ENCODE peak calls at places on chromosomes 12 and 14, in seven cellular contexts. S, C, F, R, I, Y and J are unnamed samples.

GRCh38 chr14:73741386-73741875 is 27.2 kb upstream of the PNMA1 start:
- DNase-seq in F (peak; percentile 57), I (peak; percentile 61), S (no peak), Y (peak; percentile 69), C (peak; percentile 97), R (no peak), J (peak; percentile 93)

GRCh38 chr12:126926023-126926600 is 1340.9 kb upstream of the TMEM132C start:
- DNase-seq in I (peak; percentile 6), S (no peak), C (no peak), Y (peak; percentile 68), F (no peak), R (no peak), J (no peak)

GRCh38 chr12:44930972-44931600 is 55.0 kb upstream of the NELL2 start:
- DNase-seq in C (peak; percentile 63), I (peak; percentile 53), Y (peak; percentile 36), R (peak; percentile 33), S (peak; percentile 35), F (no peak), J (no peak)

GRCh38 chr14:101903111-101903561 is 61.2 kb upstream of the DYNC1H1 start:
- DNase-seq in F (no peak), S (no peak), Y (no peak), C (no peak), I (no peak), R (no peak), J (no peak)

GRCh38 chr12:26125451-26126339 is 858 bp upstream of the BHLHE41 start:
- DNase-seq in C (peak; percentile 74), I (peak; percentile 82), Y (peak; percentile 45), F (no peak), R (no peak), S (no peak), J (peak; percentile 92)

GRCh38 chr12:103858953-103859601 is 18.0 kb upstream of the NT5DC3 start:
- DNase-seq in Y (no peak), R (peak; percentile 92), I (peak; percentile 93), S (peak; percentile 81), C (no peak), F (no peak), J (peak; percentile 73)

GRCh38 chr14:47917344-47917954 is 242.0 kb upstream of the MDGA2 start:
- DNase-seq in S (peak; percentile 25), R (no peak), I (peak; percentile 3), Y (peak; percentile 6), F (no peak), C (peak; percentile 68), J (peak; percentile 16)

GRCh38 chr12:981956-982355 is 9.1 kb upstream of the ERC1 start:
- DNase-seq in S (no peak), C (no peak), F (no peak), R (no peak), I (no peak), Y (no peak), J (no peak)

GRCh38 chr14:38481939-38482678 is 226.2 kb upstream of the CLEC14A start:
- DNase-seq in Y (no peak), F (no peak), C (no peak), S (no peak), I (peak; percentile 29), R (peak; percentile 19), J (peak; percentile 76)

GRCh38 chr14:23942587-23942986 is 11.0 kb upstream of the DHRS4 start:
- DNase-seq in F (no peak), R (no peak), C (no peak), S (no peak), I (no peak), Y (no peak), J (no peak)

GRCh38 chr14:104442611-104443390 is 136.8 kb upstream of the C14orf180 start:
- DNase-seq in S (no peak), R (no peak), F (no peak), I (no peak), C (no peak), Y (no peak), J (no peak)

GRCh38 chr14:65302571-65303184 is 109.9 kb upstream of the FUT8 start:
- DNase-seq in Y (peak; percentile 96), R (no peak), I (no peak), C (no peak), S (no peak), F (no peak), J (peak; percentile 73)

GRCh38 chr12:52247622-52248540 is 14.8 kb downstream of the KRT7 start:
- DNase-seq in S (no peak), C (no peak), R (no peak), F (no peak), I (peak; percentile 65), Y (no peak), J (no peak)

GRCh38 chr12:106417926-106418910 is 60.7 kb downstream of the POLR3B start:
- DNase-seq in I (no peak), R (peak; percentile 26), S (peak; percentile 69), Y (no peak), C (no peak), F (no peak), J (peak; percentile 88)

GRCh38 chr14:103840016-103840415 is 7.4 kb downstream of the PPP1R13B start:
- DNase-seq in S (no peak), I (no peak), C (no peak), F (no peak), R (no peak), Y (no peak), J (no peak)

GRCh38 chr14:85634205-85634604 is 104.3 kb downstream of the FLRT2 start:
- DNase-seq in S (no peak), F (no peak), I (no peak), R (peak; percentile 6), Y (no peak), C (no peak), J (no peak)

GRCh38 chr14:68749487-68750475 is 43.1 kb downstream of the ZFP36L1 start:
- DNase-seq in S (no peak), R (no peak), F (no peak), I (no peak), C (no peak), Y (no peak), J (no peak)

GRCh38 chr12:120944645-120945217 is 33.6 kb upstream of the HNF1A start:
- DNase-seq in Y (peak; percentile 69), C (peak; percentile 81), I (peak; percentile 70), F (peak; percentile 9), S (peak; percentile 10), R (peak; percentile 11), J (no peak)

GRCh38 chr12:62860501-62861156 is 74.3 kb downstream of the PPM1H start:
- DNase-seq in Y (no peak), F (no peak), C (no peak), R (no peak), I (no peak), S (no peak), J (no peak)

GRCh38 chr12:13192719-13193118 is 3.8 kb upstream of the EMP1 start:
- DNase-seq in Y (no peak), R (no peak), F (no peak), S (no peak), C (no peak), I (no peak), J (no peak)

GRCh38 chr14:104290756-104291122 is 152.4 kb downstream of the KIF26A start:
- DNase-seq in R (no peak), C (no peak), Y (no peak), S (no peak), I (no peak), F (no peak), J (no peak)

GRCh38 chr12:31589896-31590729 is 823 bp downstream of the DENND5B start:
- DNase-seq in Y (peak; percentile 70), S (no peak), F (no peak), I (peak; percentile 81), R (peak; percentile 19), C (peak; percentile 62), J (peak; percentile 40)

GRCh38 chr14:58776516-58776915 is 138.8 kb downstream of the DACT1 start:
- DNase-seq in S (no peak), I (no peak), Y (no peak), F (no peak), R (no peak), C (no peak), J (no peak)

GRCh38 chr12:94149781-94150482 is 1.6 kb downstream of the PLXNC1 start:
- DNase-seq in F (no peak), C (no peak), R (no peak), S (no peak), I (peak; percentile 21), Y (peak; percentile 56), J (no peak)

GRCh38 chr12:113980537-113981337 is 14.6 kb upstream of the RBM19 start:
- DNase-seq in C (peak; percentile 49), F (no peak), R (peak; percentile 54), S (peak; percentile 25), Y (peak; percentile 67), I (peak; percentile 79), J (no peak)

GRCh38 chr12:59079029-59079428 is 158.7 kb upstream of the LRIG3 start:
- DNase-seq in I (no peak), R (no peak), S (no peak), C (peak; percentile 1), F (no peak), Y (no peak), J (no peak)